ENCODE peak calls at places on chromosome X, in eight cellular contexts. S, T, W, Y, F, C, X and A are unnamed samples.

GRCh38 chrX:49260221-49260985 is 4.1 kb downstream of the FOXP3 start:
- DNase-seq in F (no peak), W (no peak), T (no peak), Y (no peak), X (no peak), S (no peak), C (no peak), A (no peak)

GRCh38 chrX:74550295-74550802 is 64.1 kb downstream of the RLIM start:
- DNase-seq in X (peak), F (peak), C (peak), T (no peak), S (peak), Y (peak), W (no peak), A (peak)

GRCh38 chrX:68090266-68090665 is 343.0 kb downstream of the OPHN1 start:
- DNase-seq in C (no peak), X (no peak), T (no peak), S (no peak), Y (no peak), W (no peak), F (no peak), A (no peak)

GRCh38 chrX:41137589-41137988 is 52.3 kb downstream of the USP9X start:
- DNase-seq in T (no peak), W (no peak), Y (no peak), C (no peak), F (no peak), X (no peak), S (no peak), A (no peak)

GRCh38 chrX:36422368-36422767 is 502.8 kb downstream of the CFAP47 start:
- DNase-seq in W (no peak), T (no peak), S (no peak), Y (no peak), F (no peak), C (no peak), X (no peak), A (no peak)

GRCh38 chrX:119693032-119693995 is at the start of gene SEPTIN6:
- DNase-seq in S (peak), F (peak), X (peak), W (peak), Y (peak), C (peak), T (peak), A (peak)

GRCh38 chrX:10649286-10649685 is 28.9 kb upstream of the MID1 start:
- DNase-seq in C (no peak), Y (no peak), T (no peak), W (no peak), X (no peak), S (no peak), F (no peak), A (no peak)

GRCh38 chrX:125709074-125709473 is 389.4 kb downstream of the TEX13C start:
- DNase-seq in Y (no peak), F (no peak), S (no peak), W (no peak), X (no peak), C (no peak), T (no peak), A (no peak)

GRCh38 chrX:11264925-11265324 is 28.3 kb upstream of the AMELX start:
- DNase-seq in W (no peak), F (no peak), Y (no peak), C (no peak), S (no peak), X (no peak), T (no peak), A (no peak)

GRCh38 chrX:22399793-22400192 is 127.1 kb downstream of the CBLL2 start:
- DNase-seq in W (no peak), X (no peak), T (peak), Y (no peak), F (no peak), S (no peak), C (no peak), A (no peak)

GRCh38 chrX:132015875-132016274 is 7.2 kb upstream of the STK26 start:
- DNase-seq in C (no peak), T (no peak), X (no peak), W (no peak), F (no peak), Y (no peak), S (no peak), A (no peak)

GRCh38 chrX:136598631-136599030 is 49.3 kb upstream of the CD40LG start:
- DNase-seq in T (no peak), C (no peak), X (no peak), W (no peak), S (no peak), Y (no peak), F (no peak), A (no peak)

GRCh38 chrX:111837226-111837625 is 38.8 kb upstream of the TRPC5OS start:
- DNase-seq in S (no peak), X (no peak), W (no peak), Y (no peak), C (no peak), F (no peak), T (no peak), A (no peak)

GRCh38 chrX:38138900-38139299 is 81.8 kb downstream of the SRPX start:
- DNase-seq in S (no peak), T (no peak), F (no peak), W (no peak), Y (no peak), X (no peak), C (no peak), A (no peak)

GRCh38 chrX:149683966-149684730 is 27.7 kb upstream of the MAGEA11 start:
- DNase-seq in W (no peak), X (no peak), Y (no peak), T (no peak), S (no peak), C (no peak), F (no peak), A (no peak)

GRCh38 chrX:49884290-49884862 is 5.1 kb downstream of the USP27X start:
- DNase-seq in S (peak), X (peak), W (peak), F (peak), Y (peak), T (no peak), C (peak), A (no peak)

GRCh38 chrX:31483336-31483735 is 411.5 kb upstream of the FTHL17 start:
- DNase-seq in S (no peak), C (no peak), Y (no peak), X (no peak), T (no peak), F (no peak), W (no peak), A (no peak)

GRCh38 chrX:131067846-131068745 is 9.9 kb downstream of the ARHGAP36 start:
- DNase-seq in T (no peak), W (no peak), Y (no peak), X (no peak), S (no peak), C (no peak), F (no peak), A (no peak)

GRCh38 chrX:23465105-23465791 is 130.6 kb downstream of the PTCHD1 start:
- DNase-seq in X (no peak), T (no peak), F (no peak), Y (no peak), S (no peak), C (no peak), W (no peak), A (no peak)

GRCh38 chrX:71650333-71650969 is 16.9 kb upstream of the LOC101059915 start:
- DNase-seq in F (no peak), W (no peak), S (peak), C (no peak), Y (no peak), X (no peak), T (no peak), A (no peak)

GRCh38 chrX:20571611-20572010 is 304.9 kb upstream of the RPS6KA3 start:
- DNase-seq in T (no peak), X (no peak), F (no peak), W (no peak), S (no peak), Y (no peak), C (no peak), A (no peak)

GRCh38 chrX:92231391-92231790 is 452.2 kb downstream of the PCDH11X start:
- DNase-seq in T (no peak), X (no peak), W (no peak), Y (no peak), F (no peak), C (no peak), S (no peak), A (no peak)

GRCh38 chrX:15143825-15144121 is 126.1 kb downstream of the ASB9 start:
- DNase-seq in F (no peak), X (no peak), T (no peak), Y (no peak), S (no peak), C (no peak), W (no peak), A (no peak)

GRCh38 chrX:154457491-154458115 is 478 bp upstream of the PLXNA3 start:
- DNase-seq in X (no peak), S (peak), W (peak), Y (peak), T (peak), C (no peak), F (peak), A (no peak)

GRCh38 chrX:63424063-63424462 is 72.9 kb upstream of the SPIN4 start:
- DNase-seq in Y (no peak), X (no peak), F (no peak), S (no peak), T (peak), C (no peak), W (no peak), A (no peak)

GRCh38 chrX:24396236-24396929 is 35.9 kb downstream of the SUPT20HL1 start:
- DNase-seq in Y (no peak), C (no peak), T (no peak), X (no peak), W (no peak), F (no peak), S (no peak), A (no peak)

GRCh38 chrX:39440734-39441305 is 639.6 kb downstream of the MID1IP1 start:
- DNase-seq in X (no peak), Y (no peak), C (no peak), F (no peak), W (no peak), T (no peak), S (no peak), A (no peak)

GRCh38 chrX:40933132-40934078 is 151.8 kb upstream of the USP9X start:
- DNase-seq in X (no peak), W (no peak), F (peak), S (peak), C (no peak), Y (no peak), T (no peak), A (no peak)